ENCODE peak calls at places on chromosomes 6 and 20, in ten cellular contexts. J, V, H, E, A, U, I, O, L and F are unnamed samples.

GRCh38 chr6:145688493-145688905 is 46.8 kb downstream of the EPM2A start:
- DNase-seq in J (peak), V (peak), H (no peak), E (no peak), A (no peak), U (peak), I (no peak), O (no peak), L (no peak), F (no peak)

GRCh38 chr6:44201638-44202303 is 15.0 kb upstream of the MYMX start:
- DNase-seq in J (peak), V (no peak), H (no peak), E (no peak), A (no peak), U (no peak), I (no peak), O (no peak), L (no peak), F (no peak)

GRCh38 chr20:16922834-16923233 is 174.7 kb downstream of the OTOR start:
- DNase-seq in J (peak), V (peak), H (no peak), E (no peak), A (peak), U (peak), I (no peak), O (no peak), L (peak), F (no peak)

GRCh38 chr6:75794954-75795739 is 46.1 kb downstream of the MYO6 start:
- DNase-seq in J (no peak), V (no peak), H (no peak), E (no peak), A (no peak), U (no peak), I (no peak), O (no peak), L (no peak), F (no peak)

GRCh38 chr6:28985396-28986164 is 19.5 kb downstream of the ZNF311 start:
- DNase-seq in J (peak), V (peak), H (peak), E (peak), A (peak), U (peak), I (peak), O (peak), L (peak), F (no peak)

GRCh38 chr20:9179193-9179802 is 110.4 kb downstream of the PLCB4 start:
- DNase-seq in J (peak), V (peak), H (no peak), E (peak), A (peak), U (peak), I (no peak), O (no peak), L (no peak), F (no peak)

GRCh38 chr6:97668716-97669115 is 385.7 kb upstream of the MMS22L start:
- DNase-seq in J (no peak), V (no peak), H (no peak), E (peak), A (peak), U (no peak), I (no peak), O (no peak), L (no peak), F (peak)

GRCh38 chr20:10306440-10307358 is 88.1 kb downstream of the SNAP25 start:
- DNase-seq in J (peak), V (peak), H (no peak), E (no peak), A (peak), U (peak), I (no peak), O (no peak), L (no peak), F (no peak)

GRCh38 chr6:39980839-39981580 is 46.7 kb upstream of the MOCS1 start:
- DNase-seq in J (peak), V (peak), H (peak), E (peak), A (peak), U (peak), I (peak), O (peak), L (peak), F (peak)

GRCh38 chr20:602357-602970 is 7.6 kb downstream of the TCF15 start:
- DNase-seq in J (no peak), V (no peak), H (no peak), E (no peak), A (no peak), U (no peak), I (no peak), O (no peak), L (no peak), F (no peak)

GRCh38 chr6:21953831-21954801 is 342.7 kb downstream of the PRL start:
- DNase-seq in J (peak), V (peak), H (peak), E (peak), A (peak), U (peak), I (no peak), O (no peak), L (peak), F (no peak)

GRCh38 chr6:13496508-13497180 is 9.2 kb upstream of the GFOD1 start:
- DNase-seq in J (no peak), V (peak), H (no peak), E (no peak), A (peak), U (no peak), I (no peak), O (no peak), L (no peak), F (no peak)

GRCh38 chr6:104702126-104702841 is 157.4 kb downstream of the HACE1 start:
- DNase-seq in J (no peak), V (no peak), H (peak), E (no peak), A (no peak), U (no peak), I (no peak), O (no peak), L (no peak), F (no peak)

GRCh38 chr6:2611092-2611491 is 139.6 kb downstream of the MYLK4 start:
- DNase-seq in J (peak), V (peak), H (no peak), E (no peak), A (no peak), U (no peak), I (no peak), O (peak), L (peak), F (no peak)

GRCh38 chr20:46027245-46027853 is 1.7 kb upstream of the SLC12A5 start:
- DNase-seq in J (peak), V (peak), H (no peak), E (peak), A (peak), U (peak), I (peak), O (peak), L (peak), F (peak)

GRCh38 chr20:63968928-63969760 is 586 bp downstream of the ZNF512B start:
- DNase-seq in J (no peak), V (no peak), H (peak), E (peak), A (no peak), U (no peak), I (no peak), O (peak), L (no peak), F (no peak)

GRCh38 chr6:118902731-118903130 is 8.8 kb downstream of the ASF1A start:
- DNase-seq in J (peak), V (no peak), H (no peak), E (no peak), A (no peak), U (peak), I (no peak), O (no peak), L (no peak), F (no peak)

GRCh38 chr6:114138577-114139248 is 167.8 kb upstream of the HDAC2 start:
- DNase-seq in J (no peak), V (no peak), H (no peak), E (no peak), A (no peak), U (no peak), I (no peak), O (no peak), L (no peak), F (no peak)

GRCh38 chr6:48378874-48379407 is 267.9 kb upstream of the PTCHD4 start:
- DNase-seq in J (no peak), V (no peak), H (no peak), E (no peak), A (no peak), U (no peak), I (no peak), O (no peak), L (no peak), F (no peak)

GRCh38 chr6:42224222-42225042 is 6.8 kb upstream of the MRPS10 start:
- DNase-seq in J (peak), V (peak), H (no peak), E (no peak), A (no peak), U (peak), I (peak), O (peak), L (peak), F (no peak)

GRCh38 chr20:35976012-35976411 is 7.6 kb downstream of the CNBD2 start:
- DNase-seq in J (no peak), V (no peak), H (no peak), E (no peak), A (no peak), U (no peak), I (no peak), O (no peak), L (no peak), F (no peak)

GRCh38 chr6:7719364-7719763 is 6.5 kb upstream of the BMP6 start:
- DNase-seq in J (no peak), V (no peak), H (no peak), E (no peak), A (no peak), U (no peak), I (no peak), O (no peak), L (no peak), F (no peak)

GRCh38 chr6:134317471-134318131 is at the start of gene SGK1:
- DNase-seq in J (peak), V (peak), H (peak), E (peak), A (peak), U (peak), I (no peak), O (no peak), L (peak), F (no peak)

GRCh38 chr6:108727966-108728730 is 120.1 kb upstream of the ARMC2 start:
- DNase-seq in J (no peak), V (no peak), H (no peak), E (no peak), A (no peak), U (no peak), I (no peak), O (no peak), L (no peak), F (no peak)

GRCh38 chr20:61437280-61438206 is 185.5 kb downstream of the CDH4 start:
- DNase-seq in J (peak), V (no peak), H (no peak), E (peak), A (peak), U (peak), I (no peak), O (no peak), L (no peak), F (no peak)

GRCh38 chr6:89951574-89952360 is 57.5 kb downstream of the GJA10 start:
- DNase-seq in J (no peak), V (peak), H (no peak), E (peak), A (peak), U (peak), I (no peak), O (no peak), L (peak), F (no peak)

GRCh38 chr6:107108201-107108890 is 7.0 kb downstream of the BEND3 start:
- DNase-seq in J (no peak), V (no peak), H (no peak), E (no peak), A (no peak), U (no peak), I (no peak), O (no peak), L (no peak), F (no peak)

GRCh38 chr6:88760091-88760490 is 203.3 kb downstream of the RNGTT start:
- DNase-seq in J (no peak), V (no peak), H (no peak), E (no peak), A (no peak), U (no peak), I (no peak), O (no peak), L (no peak), F (no peak)

GRCh38 chr6:135901776-135902524 is 50.4 kb downstream of the PDE7B start:
- DNase-seq in J (peak), V (no peak), H (no peak), E (no peak), A (no peak), U (peak), I (no peak), O (no peak), L (peak), F (no peak)

GRCh38 chr6:97677626-97678025 is 394.6 kb upstream of the MMS22L start:
- DNase-seq in J (no peak), V (no peak), H (no peak), E (no peak), A (no peak), U (no peak), I (no peak), O (no peak), L (no peak), F (no peak)

GRCh38 chr6:158674342-158674969 is 24.6 kb downstream of the SYTL3 start:
- DNase-seq in J (no peak), V (no peak), H (peak), E (no peak), A (no peak), U (no peak), I (no peak), O (no peak), L (no peak), F (no peak)

GRCh38 chr20:33249456-33249855 is 13.7 kb downstream of the BPIFA1 start:
- DNase-seq in J (no peak), V (no peak), H (no peak), E (no peak), A (no peak), U (no peak), I (no peak), O (no peak), L (no peak), F (no peak)

GRCh38 chr20:33250666-33251065 is 14.9 kb downstream of the BPIFA1 start:
- DNase-seq in J (no peak), V (no peak), H (no peak), E (no peak), A (peak), U (no peak), I (no peak), O (no peak), L (no peak), F (no peak)

GRCh38 chr20:33240923-33241322 is 5.1 kb downstream of the BPIFA1 start:
- DNase-seq in J (no peak), V (no peak), H (no peak), E (no peak), A (no peak), U (no peak), I (no peak), O (no peak), L (no peak), F (no peak)

GRCh38 chr20:33242319-33243100 is 6.7 kb downstream of the BPIFA1 start:
- DNase-seq in J (no peak), V (no peak), H (no peak), E (no peak), A (no peak), U (no peak), I (no peak), O (no peak), L (no peak), F (no peak)

DNA sequence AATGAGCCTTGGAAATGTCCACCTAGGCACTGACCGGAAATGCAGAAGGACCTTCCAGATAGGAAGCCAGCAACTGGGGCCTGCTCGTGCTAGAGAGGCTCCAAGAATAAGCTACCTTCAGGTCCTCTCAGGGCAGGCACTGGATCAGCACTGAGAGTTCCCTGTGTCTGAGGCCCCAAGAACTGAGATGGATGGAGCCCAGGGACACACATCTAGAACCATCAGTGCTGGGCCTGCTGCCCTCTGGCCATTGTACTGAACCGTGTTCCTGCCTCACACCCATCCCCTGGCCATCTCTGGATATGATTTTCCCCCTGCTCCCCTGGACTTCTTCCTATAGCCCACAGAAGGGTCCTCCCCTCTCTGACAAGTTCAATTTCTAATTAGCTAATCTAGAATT is 10.3 kb downstream of the BPIFA1 start:
- DNase-seq in J (no peak), V (no peak), H (no peak), E (no peak), A (no peak), U (no peak), I (no peak), O (no peak), L (no peak), F (no peak)
- H3K4me2 ChIP-seq in J (no peak), V (no peak), H (no peak), E (no peak), A (no peak), U (no peak), I (no peak), O (no peak), L (no peak), F (no peak)

DNA sequence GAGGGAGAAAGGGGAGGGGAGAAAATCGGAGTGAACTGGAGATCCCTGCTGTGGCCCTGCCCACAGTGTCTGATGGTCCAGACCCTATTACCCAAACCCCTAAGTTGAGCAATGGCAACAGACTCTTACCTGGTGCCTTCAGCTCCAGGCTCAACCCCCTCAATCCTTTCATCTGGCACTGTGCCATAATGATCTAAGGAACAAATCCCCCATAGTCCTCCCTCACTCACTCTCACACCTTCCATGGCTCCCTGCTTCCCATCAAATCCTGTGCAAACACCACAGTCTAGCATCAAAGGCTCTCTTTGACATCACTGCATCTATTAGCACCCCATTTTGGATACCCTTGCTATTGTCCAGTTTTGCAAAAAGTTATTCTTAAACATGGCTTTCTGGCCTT is 277.5 kb upstream of the CHD6 start:
- DNase-seq in J (no peak), V (no peak), H (no peak), E (no peak), A (no peak), U (no peak), I (no peak), O (no peak), L (no peak), F (no peak)
- H3K27ac ChIP-seq in J (no peak), V (no peak), H (no peak), E (no peak), A (no peak), U (no peak), I (no peak), O (no peak), L (no peak), F (no peak)

GRCh38 chr6:16503919-16504554 is 257.2 kb downstream of the ATXN1 start:
- DNase-seq in J (no peak), V (no peak), H (no peak), E (no peak), A (no peak), U (no peak), I (no peak), O (no peak), L (no peak), F (no peak)

GRCh38 chr6:16503241-16503775 is 258.0 kb downstream of the ATXN1 start:
- DNase-seq in J (no peak), V (no peak), H (no peak), E (no peak), A (no peak), U (peak), I (no peak), O (no peak), L (no peak), F (no peak)

GRCh38 chr6:16505711-16506362 is 255.4 kb downstream of the ATXN1 start:
- DNase-seq in J (no peak), V (peak), H (no peak), E (no peak), A (no peak), U (peak), I (no peak), O (no peak), L (peak), F (no peak)

GRCh38 chr6:16508959-16509358 is 252.3 kb downstream of the ATXN1 start:
- DNase-seq in J (no peak), V (no peak), H (no peak), E (no peak), A (no peak), U (no peak), I (no peak), O (no peak), L (no peak), F (no peak)

DNA sequence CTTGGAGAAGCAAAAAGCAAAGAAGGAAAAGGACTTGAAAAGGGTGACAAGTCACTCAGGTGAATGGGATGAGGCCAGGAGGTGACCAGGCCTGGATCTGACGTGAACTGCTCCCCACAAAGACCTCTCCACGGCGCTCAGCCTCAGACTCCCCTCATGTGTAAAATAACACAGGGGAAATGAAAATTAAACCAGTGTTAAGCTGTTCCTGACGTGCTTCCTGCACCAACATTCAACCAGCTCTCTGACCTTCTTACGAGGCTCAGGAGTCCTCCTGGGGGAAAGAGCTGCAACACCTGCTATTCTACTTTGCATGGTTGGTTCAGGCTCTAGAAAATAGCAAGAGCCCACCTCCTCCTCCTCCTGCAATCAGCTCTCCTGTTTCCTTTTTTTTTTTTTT is 256.7 kb downstream of the ATXN1 start:
- DNase-seq in J (no peak), V (no peak), H (no peak), E (no peak), A (no peak), U (no peak), I (no peak), O (no peak), L (no peak), F (no peak)
- H3K4me2 ChIP-seq in J (no peak), V (no peak), H (no peak), E (no peak), A (no peak), U (no peak), I (no peak), O (no peak), L (no peak), F (no peak)

GRCh38 chr6:30489081-30490030 is at the start of gene HLA-E:
- DNase-seq in J (peak), V (peak), H (peak), E (peak), A (peak), U (peak), I (peak), O (peak), L (peak), F (peak)
- H3K27ac ChIP-seq in J (peak), V (peak), H (peak), E (no peak), A (no peak), U (peak), I (peak), O (peak), L (peak), F (peak)

GRCh38 chr6:100459291-100459690 is 5.4 kb downstream of the SIM1 start:
- DNase-seq in J (no peak), V (no peak), H (no peak), E (no peak), A (no peak), U (no peak), I (no peak), O (no peak), L (no peak), F (no peak)

GRCh38 chr6:100461273-100461919 is 3.3 kb downstream of the SIM1 start:
- DNase-seq in J (no peak), V (no peak), H (no peak), E (peak), A (peak), U (no peak), I (peak), O (no peak), L (no peak), F (no peak)

GRCh38 chr6:100461920-100462295 is 2.8 kb downstream of the SIM1 start:
- DNase-seq in J (no peak), V (no peak), H (no peak), E (no peak), A (no peak), U (no peak), I (no peak), O (no peak), L (no peak), F (no peak)

GRCh38 chr6:100462396-100462795 is 2.3 kb downstream of the SIM1 start:
- DNase-seq in J (no peak), V (no peak), H (no peak), E (no peak), A (no peak), U (no peak), I (no peak), O (no peak), L (no peak), F (no peak)

DNA sequence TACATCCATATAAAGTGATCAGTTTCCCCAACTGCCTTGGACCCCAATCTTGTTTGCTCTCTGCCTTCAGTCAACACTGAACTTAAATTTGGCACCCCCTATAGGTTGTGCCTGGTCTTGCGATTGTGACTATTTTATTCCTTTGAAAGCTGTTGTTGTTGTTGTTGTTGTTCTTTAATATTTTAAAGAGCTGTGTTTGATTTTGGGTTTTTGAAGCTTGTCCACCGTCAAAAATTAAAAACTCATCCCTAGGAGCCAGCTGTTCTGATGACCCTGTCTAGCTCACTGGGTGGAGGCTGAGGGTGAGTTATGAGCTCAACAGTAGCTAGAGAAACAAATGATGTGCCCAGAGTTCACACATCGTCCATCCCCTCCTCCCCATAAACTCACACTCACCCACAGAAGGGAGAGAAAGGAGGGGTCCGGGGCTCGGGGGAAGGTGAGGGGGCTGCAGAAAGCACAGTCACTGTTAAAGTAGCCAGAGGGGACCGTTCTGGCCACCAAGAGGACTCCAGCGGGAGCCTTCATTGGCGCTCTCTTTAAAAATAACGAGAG is 4.0 kb downstream of the SIM1 start:
- DNase-seq in J (no peak), V (no peak), H (no peak), E (peak), A (peak), U (no peak), I (peak), O (no peak), L (no peak), F (no peak)
- H3K4me2 ChIP-seq in J (no peak), V (no peak), H (no peak), E (peak), A (peak), U (no peak), I (peak), O (no peak), L (no peak), F (no peak)